ENCODE peak calls at places on chromosomes 2 and 18, in six cellular contexts. One of them, this sample, is unnamed.

GRCh38 chr18:48027401-48027931 is 97.0 kb upstream of the SMAD2 start:
- DNase-seq in activated CD4-positive, alpha-beta T cell treated with anti-CD3 and anti-CD28 coated beads, Interleukin-2, amount 50 U/mL, for 48 hours: no peak
- DNase-seq in mammary epithelial cell: no peak
- DNase-seq in NCI-H2029 treated with DMSO at 0.1 percent for 48 hours: no peak
- DNase-seq in H9: no peak
- DNase-seq in WERI-Rb-1: no peak
- DNase-seq in this sample: no peak

GRCh38 chr2:17271401-17271800 is 246.8 kb downstream of the RAD51AP2 start:
- DNase-seq in activated CD4-positive, alpha-beta T cell treated with anti-CD3 and anti-CD28 coated beads, Interleukin-2, amount 50 U/mL, for 48 hours: no peak
- DNase-seq in mammary epithelial cell: no peak
- DNase-seq in NCI-H2029 treated with DMSO at 0.1 percent for 48 hours: no peak
- DNase-seq in H9: no peak
- DNase-seq in WERI-Rb-1: no peak
- DNase-seq in this sample: no peak

GRCh38 chr2:55961318-55961911 is 37.8 kb upstream of the EFEMP1 start:
- DNase-seq in activated CD4-positive, alpha-beta T cell treated with anti-CD3 and anti-CD28 coated beads, Interleukin-2, amount 50 U/mL, for 48 hours: no peak
- DNase-seq in mammary epithelial cell: peak
- DNase-seq in NCI-H2029 treated with DMSO at 0.1 percent for 48 hours: no peak
- DNase-seq in H9: no peak
- DNase-seq in WERI-Rb-1: peak
- DNase-seq in this sample: no peak

GRCh38 chr2:166334800-166335199 is 40.9 kb downstream of the SCN9A start:
- DNase-seq in activated CD4-positive, alpha-beta T cell treated with anti-CD3 and anti-CD28 coated beads, Interleukin-2, amount 50 U/mL, for 48 hours: no peak
- DNase-seq in mammary epithelial cell: no peak
- DNase-seq in NCI-H2029 treated with DMSO at 0.1 percent for 48 hours: no peak
- DNase-seq in H9: no peak
- DNase-seq in WERI-Rb-1: no peak
- DNase-seq in this sample: no peak

GRCh38 chr2:187642498-187642897 is 88.3 kb upstream of the TFPI start:
- DNase-seq in activated CD4-positive, alpha-beta T cell treated with anti-CD3 and anti-CD28 coated beads, Interleukin-2, amount 50 U/mL, for 48 hours: no peak
- DNase-seq in mammary epithelial cell: no peak
- DNase-seq in NCI-H2029 treated with DMSO at 0.1 percent for 48 hours: no peak
- DNase-seq in H9: no peak
- DNase-seq in WERI-Rb-1: no peak
- DNase-seq in this sample: no peak

GRCh38 chr2:12155308-12156061 is 409.1 kb downstream of the LPIN1 start:
- DNase-seq in activated CD4-positive, alpha-beta T cell treated with anti-CD3 and anti-CD28 coated beads, Interleukin-2, amount 50 U/mL, for 48 hours: no peak
- DNase-seq in mammary epithelial cell: peak
- DNase-seq in NCI-H2029 treated with DMSO at 0.1 percent for 48 hours: no peak
- DNase-seq in H9: no peak
- DNase-seq in WERI-Rb-1: no peak
- DNase-seq in this sample: no peak

GRCh38 chr2:26504002-26504401 is 26.1 kb upstream of the OTOF start:
- DNase-seq in activated CD4-positive, alpha-beta T cell treated with anti-CD3 and anti-CD28 coated beads, Interleukin-2, amount 50 U/mL, for 48 hours: no peak
- DNase-seq in mammary epithelial cell: no peak
- DNase-seq in NCI-H2029 treated with DMSO at 0.1 percent for 48 hours: no peak
- DNase-seq in H9: no peak
- DNase-seq in WERI-Rb-1: no peak
- DNase-seq in this sample: no peak

GRCh38 chr2:67641709-67642397 is 244.7 kb downstream of the ETAA1 start:
- DNase-seq in activated CD4-positive, alpha-beta T cell treated with anti-CD3 and anti-CD28 coated beads, Interleukin-2, amount 50 U/mL, for 48 hours: no peak
- DNase-seq in mammary epithelial cell: peak
- DNase-seq in NCI-H2029 treated with DMSO at 0.1 percent for 48 hours: no peak
- DNase-seq in H9: no peak
- DNase-seq in WERI-Rb-1: no peak
- DNase-seq in this sample: no peak

GRCh38 chr2:103289101-103289725 is 527.4 kb downstream of the TMEM182 start:
- DNase-seq in activated CD4-positive, alpha-beta T cell treated with anti-CD3 and anti-CD28 coated beads, Interleukin-2, amount 50 U/mL, for 48 hours: no peak
- DNase-seq in mammary epithelial cell: no peak
- DNase-seq in NCI-H2029 treated with DMSO at 0.1 percent for 48 hours: no peak
- DNase-seq in H9: no peak
- DNase-seq in WERI-Rb-1: no peak
- DNase-seq in this sample: no peak

GRCh38 chr2:65349863-65350262 is 82.5 kb downstream of the SPRED2 start:
- DNase-seq in activated CD4-positive, alpha-beta T cell treated with anti-CD3 and anti-CD28 coated beads, Interleukin-2, amount 50 U/mL, for 48 hours: no peak
- DNase-seq in mammary epithelial cell: peak
- DNase-seq in NCI-H2029 treated with DMSO at 0.1 percent for 48 hours: peak
- DNase-seq in H9: no peak
- DNase-seq in WERI-Rb-1: peak
- DNase-seq in this sample: peak

GRCh38 chr2:129719335-129719734 is 260.1 kb upstream of the RAB6C start:
- DNase-seq in activated CD4-positive, alpha-beta T cell treated with anti-CD3 and anti-CD28 coated beads, Interleukin-2, amount 50 U/mL, for 48 hours: no peak
- DNase-seq in mammary epithelial cell: no peak
- DNase-seq in NCI-H2029 treated with DMSO at 0.1 percent for 48 hours: no peak
- DNase-seq in H9: no peak
- DNase-seq in WERI-Rb-1: no peak
- DNase-seq in this sample: no peak

GRCh38 chr18:55510809-55511208 is 77.2 kb downstream of the TCF4 start:
- DNase-seq in activated CD4-positive, alpha-beta T cell treated with anti-CD3 and anti-CD28 coated beads, Interleukin-2, amount 50 U/mL, for 48 hours: no peak
- DNase-seq in mammary epithelial cell: no peak
- DNase-seq in NCI-H2029 treated with DMSO at 0.1 percent for 48 hours: no peak
- DNase-seq in H9: no peak
- DNase-seq in WERI-Rb-1: no peak
- DNase-seq in this sample: no peak

GRCh38 chr2:42562474-42563144 is 5.8 kb upstream of the MTA3 start:
- DNase-seq in activated CD4-positive, alpha-beta T cell treated with anti-CD3 and anti-CD28 coated beads, Interleukin-2, amount 50 U/mL, for 48 hours: no peak
- DNase-seq in mammary epithelial cell: peak
- DNase-seq in NCI-H2029 treated with DMSO at 0.1 percent for 48 hours: no peak
- DNase-seq in H9: no peak
- DNase-seq in WERI-Rb-1: no peak
- DNase-seq in this sample: no peak

GRCh38 chr2:199206536-199206935 is 251.2 kb downstream of the SATB2 start:
- DNase-seq in activated CD4-positive, alpha-beta T cell treated with anti-CD3 and anti-CD28 coated beads, Interleukin-2, amount 50 U/mL, for 48 hours: no peak
- DNase-seq in mammary epithelial cell: no peak
- DNase-seq in NCI-H2029 treated with DMSO at 0.1 percent for 48 hours: no peak
- DNase-seq in H9: no peak
- DNase-seq in WERI-Rb-1: no peak
- DNase-seq in this sample: no peak

GRCh38 chr18:59744271-59744721 is 47.1 kb upstream of the CCBE1 start:
- DNase-seq in activated CD4-positive, alpha-beta T cell treated with anti-CD3 and anti-CD28 coated beads, Interleukin-2, amount 50 U/mL, for 48 hours: no peak
- DNase-seq in mammary epithelial cell: peak
- DNase-seq in NCI-H2029 treated with DMSO at 0.1 percent for 48 hours: no peak
- DNase-seq in H9: no peak
- DNase-seq in WERI-Rb-1: no peak
- DNase-seq in this sample: no peak

GRCh38 chr2:37005118-37005868 is 39.0 kb upstream of the STRN start:
- DNase-seq in activated CD4-positive, alpha-beta T cell treated with anti-CD3 and anti-CD28 coated beads, Interleukin-2, amount 50 U/mL, for 48 hours: peak
- DNase-seq in mammary epithelial cell: peak
- DNase-seq in NCI-H2029 treated with DMSO at 0.1 percent for 48 hours: no peak
- DNase-seq in H9: peak
- DNase-seq in WERI-Rb-1: peak
- DNase-seq in this sample: no peak

GRCh38 chr2:113390133-113390849 is 47.2 kb upstream of the ZNG1B start:
- DNase-seq in activated CD4-positive, alpha-beta T cell treated with anti-CD3 and anti-CD28 coated beads, Interleukin-2, amount 50 U/mL, for 48 hours: peak
- DNase-seq in mammary epithelial cell: peak
- DNase-seq in NCI-H2029 treated with DMSO at 0.1 percent for 48 hours: no peak
- DNase-seq in H9: peak
- DNase-seq in WERI-Rb-1: peak
- DNase-seq in this sample: peak

GRCh38 chr2:45943231-45944044 is 292.0 kb downstream of the PRKCE start:
- DNase-seq in activated CD4-positive, alpha-beta T cell treated with anti-CD3 and anti-CD28 coated beads, Interleukin-2, amount 50 U/mL, for 48 hours: no peak
- DNase-seq in mammary epithelial cell: no peak
- DNase-seq in NCI-H2029 treated with DMSO at 0.1 percent for 48 hours: no peak
- DNase-seq in H9: peak
- DNase-seq in WERI-Rb-1: no peak
- DNase-seq in this sample: no peak

GRCh38 chr2:168660859-168661258 is 141.6 kb upstream of the NOSTRIN start:
- DNase-seq in activated CD4-positive, alpha-beta T cell treated with anti-CD3 and anti-CD28 coated beads, Interleukin-2, amount 50 U/mL, for 48 hours: no peak
- DNase-seq in mammary epithelial cell: no peak
- DNase-seq in NCI-H2029 treated with DMSO at 0.1 percent for 48 hours: no peak
- DNase-seq in H9: no peak
- DNase-seq in WERI-Rb-1: peak
- DNase-seq in this sample: peak

GRCh38 chr2:182642328-182642727 is 73.7 kb upstream of the DNAJC10 start:
- DNase-seq in activated CD4-positive, alpha-beta T cell treated with anti-CD3 and anti-CD28 coated beads, Interleukin-2, amount 50 U/mL, for 48 hours: peak
- DNase-seq in mammary epithelial cell: peak
- DNase-seq in NCI-H2029 treated with DMSO at 0.1 percent for 48 hours: no peak
- DNase-seq in H9: peak
- DNase-seq in WERI-Rb-1: peak
- DNase-seq in this sample: peak

GRCh38 chr2:30694286-30695055 is 112.8 kb downstream of the CAPN13 start:
- DNase-seq in activated CD4-positive, alpha-beta T cell treated with anti-CD3 and anti-CD28 coated beads, Interleukin-2, amount 50 U/mL, for 48 hours: no peak
- DNase-seq in mammary epithelial cell: no peak
- DNase-seq in NCI-H2029 treated with DMSO at 0.1 percent for 48 hours: peak
- DNase-seq in H9: no peak
- DNase-seq in WERI-Rb-1: no peak
- DNase-seq in this sample: no peak

GRCh38 chr2:135030826-135031225 is 16.4 kb downstream of the MAP3K19 start:
- DNase-seq in activated CD4-positive, alpha-beta T cell treated with anti-CD3 and anti-CD28 coated beads, Interleukin-2, amount 50 U/mL, for 48 hours: no peak
- DNase-seq in mammary epithelial cell: peak
- DNase-seq in NCI-H2029 treated with DMSO at 0.1 percent for 48 hours: no peak
- DNase-seq in H9: no peak
- DNase-seq in WERI-Rb-1: no peak
- DNase-seq in this sample: no peak

GRCh38 chr2:197889041-197889440 is 84.6 kb downstream of the PLCL1 start:
- DNase-seq in activated CD4-positive, alpha-beta T cell treated with anti-CD3 and anti-CD28 coated beads, Interleukin-2, amount 50 U/mL, for 48 hours: no peak
- DNase-seq in mammary epithelial cell: peak
- DNase-seq in NCI-H2029 treated with DMSO at 0.1 percent for 48 hours: no peak
- DNase-seq in H9: no peak
- DNase-seq in WERI-Rb-1: no peak
- DNase-seq in this sample: no peak

GRCh38 chr2:172007372-172007771 is 7.6 kb downstream of the METAP1D start:
- DNase-seq in activated CD4-positive, alpha-beta T cell treated with anti-CD3 and anti-CD28 coated beads, Interleukin-2, amount 50 U/mL, for 48 hours: no peak
- DNase-seq in mammary epithelial cell: no peak
- DNase-seq in NCI-H2029 treated with DMSO at 0.1 percent for 48 hours: no peak
- DNase-seq in H9: no peak
- DNase-seq in WERI-Rb-1: no peak
- DNase-seq in this sample: no peak

GRCh38 chr2:17518212-17519154 is at the start of gene RAD51AP2:
- DNase-seq in activated CD4-positive, alpha-beta T cell treated with anti-CD3 and anti-CD28 coated beads, Interleukin-2, amount 50 U/mL, for 48 hours: peak
- DNase-seq in mammary epithelial cell: peak
- DNase-seq in NCI-H2029 treated with DMSO at 0.1 percent for 48 hours: no peak
- DNase-seq in H9: peak
- DNase-seq in WERI-Rb-1: peak
- DNase-seq in this sample: peak

GRCh38 chr2:176380341-176380740 is 111.1 kb downstream of the MTX2 start:
- DNase-seq in activated CD4-positive, alpha-beta T cell treated with anti-CD3 and anti-CD28 coated beads, Interleukin-2, amount 50 U/mL, for 48 hours: no peak
- DNase-seq in mammary epithelial cell: no peak
- DNase-seq in NCI-H2029 treated with DMSO at 0.1 percent for 48 hours: no peak
- DNase-seq in H9: no peak
- DNase-seq in WERI-Rb-1: no peak
- DNase-seq in this sample: no peak

GRCh38 chr2:68620762-68621161 is 22.6 kb upstream of the PROKR1 start:
- DNase-seq in activated CD4-positive, alpha-beta T cell treated with anti-CD3 and anti-CD28 coated beads, Interleukin-2, amount 50 U/mL, for 48 hours: no peak
- DNase-seq in mammary epithelial cell: no peak
- DNase-seq in NCI-H2029 treated with DMSO at 0.1 percent for 48 hours: no peak
- DNase-seq in H9: no peak
- DNase-seq in WERI-Rb-1: no peak
- DNase-seq in this sample: no peak

GRCh38 chr18:63553117-63553516 is 10.9 kb downstream of the SERPINB12 start:
- DNase-seq in activated CD4-positive, alpha-beta T cell treated with anti-CD3 and anti-CD28 coated beads, Interleukin-2, amount 50 U/mL, for 48 hours: no peak
- DNase-seq in mammary epithelial cell: peak
- DNase-seq in NCI-H2029 treated with DMSO at 0.1 percent for 48 hours: no peak
- DNase-seq in H9: no peak
- DNase-seq in WERI-Rb-1: no peak
- DNase-seq in this sample: no peak

GRCh38 chr2:180077295-180077906 is 70.3 kb upstream of the CWC22 start:
- DNase-seq in activated CD4-positive, alpha-beta T cell treated with anti-CD3 and anti-CD28 coated beads, Interleukin-2, amount 50 U/mL, for 48 hours: no peak
- DNase-seq in mammary epithelial cell: peak
- DNase-seq in NCI-H2029 treated with DMSO at 0.1 percent for 48 hours: peak
- DNase-seq in H9: no peak
- DNase-seq in WERI-Rb-1: no peak
- DNase-seq in this sample: no peak

This sample was measured in glutamatergic neuron.